ENCODE peak calls at places on chromosomes 5 and 9, in six cellular contexts. H is K562, E is upper lobe of right lung, I is aorta, V is tibial nerve, A is fibroblast of lung. T is an unnamed sample.

GRCh38 chr9:94632736-94633135 is 6.6 kb downstream of the FBP1 start:
- DNase-seq in H (no peak), E (no peak), I (no peak), V (no peak), A (no peak), T (no peak)

GRCh38 chr5:112024769-112025168 is 267.8 kb upstream of the NREP start:
- DNase-seq in H (no peak), E (no peak), I (no peak), V (no peak), A (no peak), T (no peak)

GRCh38 chr5:127290019-127290945 is at the start of gene MEGF10:
- DNase-seq in H (peak; percentile 19), E (peak; percentile 62), I (peak; percentile 38), V (no peak), A (peak; percentile 43), T (no peak)

GRCh38 chr9:112494153-112494552 is 7.5 kb downstream of the KIAA1958 start:
- DNase-seq in H (no peak), E (no peak), I (no peak), V (no peak), A (no peak), T (no peak)

GRCh38 chr9:35110327-35110758 is 5.3 kb downstream of the ATOSB start:
- DNase-seq in H (no peak), E (no peak), I (peak; percentile 85), V (no peak), A (peak; percentile 64), T (no peak)

GRCh38 chr5:174571662-174572397 is 152.6 kb upstream of the MSX2 start:
- DNase-seq in H (no peak), E (no peak), I (peak; percentile 71), V (peak; percentile 21), A (peak; percentile 96), T (no peak)

GRCh38 chr9:110828148-110828730 is 159.6 kb downstream of the MUSK start:
- DNase-seq in H (no peak), E (no peak), I (peak; percentile 72), V (peak; percentile 33), A (peak; percentile 76), T (no peak)

GRCh38 chr5:168177831-168178450 is 113.5 kb upstream of the WWC1 start:
- DNase-seq in H (no peak), E (no peak), I (no peak), V (no peak), A (no peak), T (no peak)

GRCh38 chr5:173232499-173233346 is 2.3 kb downstream of the NKX2-5 start:
- DNase-seq in H (no peak), E (no peak), I (no peak), V (no peak), A (peak; percentile 10), T (no peak)

GRCh38 chr9:4371108-4371507 is 71.2 kb upstream of the GLIS3 start:
- DNase-seq in H (no peak), E (no peak), I (peak; percentile 50), V (no peak), A (peak; percentile 98), T (no peak)

GRCh38 chr5:140318778-140319177 is 15.9 kb upstream of the PFDN1 start:
- DNase-seq in H (no peak), E (no peak), I (no peak), V (no peak), A (no peak), T (no peak)

GRCh38 chr5:179060116-179061008 is at the start of gene ZNF354C:
- DNase-seq in H (no peak), E (peak; percentile 96), I (peak; percentile 92), V (peak; percentile 78), A (peak; percentile 91), T (peak; percentile 80)

GRCh38 chr5:120564013-120564412 is 99.9 kb downstream of the PRR16 start:
- DNase-seq in H (no peak), E (no peak), I (no peak), V (no peak), A (peak; percentile 22), T (no peak)

GRCh38 chr9:135126480-135127187 is 39.2 kb downstream of the OLFM1 start:
- DNase-seq in H (no peak), E (no peak), I (no peak), V (no peak), A (peak; percentile 66), T (no peak)

GRCh38 chr9:135131488-135131887 is 44.0 kb downstream of the OLFM1 start:
- DNase-seq in H (no peak), E (no peak), I (no peak), V (no peak), A (no peak), T (no peak)

GRCh38 chr9:135128035-135128670 is 40.7 kb downstream of the OLFM1 start:
- DNase-seq in H (no peak), E (no peak), I (no peak), V (no peak), A (no peak), T (no peak)

GRCh38 chr9:135130266-135130976 is 43.0 kb downstream of the OLFM1 start:
- DNase-seq in H (peak; percentile 28), E (no peak), I (no peak), V (no peak), A (peak; percentile 4), T (no peak)

GRCh38 chr9:135129137-135129695 is 41.7 kb downstream of the OLFM1 start:
- DNase-seq in H (no peak), E (no peak), I (no peak), V (no peak), A (no peak), T (peak; percentile 10)
- H3K27me3 ChIP-seq in H (peaks cover 54% of the 10 kb centered on the region), E (no peaks in the 10 kb centered on the region), I (no peaks in the 10 kb centered on the region), V (no peaks in the 10 kb centered on the region), A (no peaks in the 10 kb centered on the region), T (no peaks in the 10 kb centered on the region)

DNA sequence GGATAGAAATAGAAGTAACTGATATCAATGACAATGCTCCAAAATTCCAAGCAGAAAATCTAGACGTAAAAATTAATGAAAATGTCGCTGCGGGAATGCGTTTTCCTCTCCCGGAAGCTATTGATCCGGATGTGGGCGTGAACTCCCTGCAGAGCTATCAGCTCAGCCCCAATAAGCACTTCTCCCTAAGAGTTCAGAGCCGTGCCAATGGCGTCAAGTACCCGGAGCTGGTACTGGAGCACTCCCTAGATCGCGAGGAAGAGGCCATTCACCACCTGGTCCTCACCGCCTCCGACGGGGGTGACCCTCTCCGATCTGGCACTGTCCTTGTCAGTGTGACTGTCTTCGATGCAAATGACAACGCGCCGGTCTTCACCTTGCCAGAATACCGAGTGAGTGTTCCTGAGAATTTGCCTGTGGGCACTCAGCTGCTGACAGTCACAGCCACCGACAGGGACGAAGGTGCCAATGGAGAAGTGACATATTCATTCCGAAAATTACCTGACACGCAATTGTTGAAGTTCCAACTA is 818 bp downstream of the PCDHGA10 start:
- DNase-seq in H (no peak), E (no peak), I (no peak), V (no peak), A (no peak), T (no peak)
- H3K9me3 ChIP-seq in H (no peaks in the 10 kb centered on the region), E (peaks cover 53% of the 10 kb centered on the region), I (peaks cover 37% of the 10 kb centered on the region), V (peaks cover 100% of the 10 kb centered on the region), A (peaks cover 6% of the 10 kb centered on the region), T (peaks cover 3% of the 10 kb centered on the region)

GRCh38 chr5:1209552-1209852 is 8.1 kb downstream of the SLC6A19 start:
- DNase-seq in H (no peak), E (no peak), I (no peak), V (no peak), A (no peak), T (no peak)

GRCh38 chr5:1206521-1207412 is 5.4 kb downstream of the SLC6A19 start:
- DNase-seq in H (no peak), E (no peak), I (peak; percentile 38), V (no peak), A (no peak), T (no peak)

GRCh38 chr5:1208743-1209551 is 7.6 kb downstream of the SLC6A19 start:
- DNase-seq in H (peak; percentile 33), E (no peak), I (peak; percentile 39), V (no peak), A (peak; percentile 2), T (no peak)

GRCh38 chr5:1208221-1208742 is 6.9 kb downstream of the SLC6A19 start:
- DNase-seq in H (no peak), E (no peak), I (peak; percentile 17), V (no peak), A (no peak), T (no peak)

GRCh38 chr5:1207555-1207954 is 6.2 kb downstream of the SLC6A19 start:
- DNase-seq in H (no peak), E (no peak), I (no peak), V (no peak), A (no peak), T (no peak)
- H3K4me1 ChIP-seq in H (peaks cover 71% of the 10 kb centered on the region), E (no peaks in the 10 kb centered on the region), I (no peaks in the 10 kb centered on the region), V (no peaks in the 10 kb centered on the region), A (no peaks in the 10 kb centered on the region), T (no peaks in the 10 kb centered on the region)

GRCh38 chr5:177987326-177987725 is 8.7 kb downstream of the PROP1 start:
- DNase-seq in H (no peak), E (no peak), I (no peak), V (no peak), A (no peak), T (no peak)
- H3K27me3 ChIP-seq in H (peaks cover 63% of the 10 kb centered on the region), E (peaks cover 45% of the 10 kb centered on the region), I (no peaks in the 10 kb centered on the region), V (peaks cover 2% of the 10 kb centered on the region), A (peaks cover 23% of the 10 kb centered on the region), T (peaks cover 24% of the 10 kb centered on the region)

T was measured in CD8-positive, alpha-beta T cell.